ENCODE peak calls at places on chromosomes 3 and 15, in five cellular contexts. B is upper lobe of right lung, W is Peyer's patch, K is vagina, U is tibial nerve. X is an unnamed sample.

GRCh38 chr3:87025636-87026035 is 34.7 kb upstream of the VGLL3 start:
- DNase-seq in B (no peak), W (no peak), K (no peak), U (no peak), X (no peak)

GRCh38 chr3:149501524-149501923 is 27.0 kb downstream of the TM4SF4 start:
- DNase-seq in B (no peak), W (no peak), K (no peak), U (no peak), X (no peak)

GRCh38 chr3:70516081-70516480 is 203.6 kb upstream of the MDFIC2 start:
- DNase-seq in B (no peak), W (no peak), K (no peak), U (no peak), X (no peak)

GRCh38 chr15:42279234-42279723 is 6.0 kb upstream of the TMEM87A start:
- DNase-seq in B (no peak), W (no peak), K (no peak), U (no peak), X (no peak)

GRCh38 chr3:5004319-5005152 is 25.3 kb downstream of the BHLHE40 start:
- DNase-seq in B (no peak), W (no peak), K (no peak), U (no peak), X (no peak)

GRCh38 chr15:29071193-29071906 is 185.6 kb downstream of the APBA2 start:
- DNase-seq in B (peak; percentile 46), W (no peak), K (no peak), U (no peak), X (no peak)

GRCh38 chr3:58722526-58722925 is 56.0 kb upstream of the FAM3D start:
- DNase-seq in B (no peak), W (no peak), K (no peak), U (no peak), X (no peak)

GRCh38 chr3:10404377-10404776 is 83.5 kb upstream of the SEC13 start:
- DNase-seq in B (no peak), W (no peak), K (no peak), U (no peak), X (no peak)

GRCh38 chr15:66999601-67000000 is 65.8 kb upstream of the SMAD3 start:
- DNase-seq in B (no peak), W (no peak), K (no peak), U (no peak), X (no peak)

GRCh38 chr3:100254168-100254777 is 6.5 kb upstream of the TBC1D23 start:
- DNase-seq in B (no peak), W (peak; percentile 40), K (no peak), U (no peak), X (no peak)

GRCh38 chr3:18228060-18228459 is 197.1 kb downstream of the SATB1 start:
- DNase-seq in B (no peak), W (no peak), K (no peak), U (no peak), X (no peak)

GRCh38 chr15:90560229-90560771 is 30.6 kb downstream of the CRTC3 start:
- DNase-seq in B (no peak), W (no peak), K (no peak), U (peak; percentile 32), X (no peak)

GRCh38 chr15:39156636-39157255 is 424.1 kb upstream of the THBS1 start:
- DNase-seq in B (no peak), W (no peak), K (no peak), U (peak; percentile 19), X (no peak)

GRCh38 chr15:101086394-101087171 is 165.3 kb downstream of the CHSY1 start:
- DNase-seq in B (no peak), W (no peak), K (no peak), U (no peak), X (no peak)

GRCh38 chr3:10950476-10951294 is 41.9 kb upstream of the SLC6A1 start:
- DNase-seq in B (no peak), W (no peak), K (no peak), U (no peak), X (no peak)

GRCh38 chr3:147838650-147839049 is 429.5 kb downstream of the ZIC1 start:
- DNase-seq in B (no peak), W (no peak), K (no peak), U (no peak), X (no peak)

GRCh38 chr3:71428841-71429609 is 154.5 kb downstream of the FOXP1 start:
- DNase-seq in B (no peak), W (no peak), K (no peak), U (no peak), X (peak; percentile 79)

GRCh38 chr15:51726302-51727073 is 11.0 kb downstream of the LYSMD2 start:
- DNase-seq in B (no peak), W (no peak), K (no peak), U (no peak), X (no peak)

GRCh38 chr15:36877796-36878744 is 222.3 kb downstream of the MEIS2 start:
- DNase-seq in B (no peak), W (no peak), K (no peak), U (no peak), X (peak; percentile 67)

GRCh38 chr15:98518823-98519561 is 129.3 kb upstream of the IGF1R start:
- DNase-seq in B (no peak), W (no peak), K (no peak), U (no peak), X (no peak)

GRCh38 chr3:133831966-133832801 is 26.6 kb downstream of the SRPRB start:
- DNase-seq in B (no peak), W (no peak), K (peak; percentile 84), U (no peak), X (no peak)

GRCh38 chr3:196144383-196145105 is 62.7 kb upstream of the TFRC start:
- DNase-seq in B (no peak), W (no peak), K (no peak), U (no peak), X (no peak)

GRCh38 chr15:99956022-99956775 is 223.0 kb upstream of the LYSMD4 start:
- DNase-seq in B (no peak), W (no peak), K (peak; percentile 80), U (no peak), X (no peak)

GRCh38 chr3:141556034-141556433 is 69.2 kb downstream of the RASA2 start:
- DNase-seq in B (no peak), W (no peak), K (no peak), U (no peak), X (no peak)

GRCh38 chr3:45547764-45548683 is 46.5 kb upstream of the LIMD1 start:
- DNase-seq in B (no peak), W (no peak), K (no peak), U (no peak), X (no peak)

GRCh38 chr15:47514251-47514652 is 203.1 kb upstream of the SEMA6D start:
- DNase-seq in B (no peak), W (no peak), K (no peak), U (no peak), X (no peak)

GRCh38 chr3:174541708-174542107 is 317.4 kb upstream of the NAALADL2 start:
- DNase-seq in B (no peak), W (no peak), K (no peak), U (no peak), X (no peak)

GRCh38 chr3:50564321-50564720 is 3.2 kb downstream of the C3orf18 start:
- DNase-seq in B (no peak), W (no peak), K (no peak), U (no peak), X (no peak)

GRCh38 chr3:50563867-50564266 is 3.7 kb downstream of the C3orf18 start:
- DNase-seq in B (no peak), W (no peak), K (no peak), U (no peak), X (no peak)

GRCh38 chr3:50567011-50567385 is 549 bp downstream of the C3orf18 start:
- DNase-seq in B (no peak), W (no peak), K (no peak), U (no peak), X (no peak)

GRCh38 chr3:50559702-50560101 is 7.8 kb downstream of the C3orf18 start:
- DNase-seq in B (no peak), W (no peak), K (no peak), U (no peak), X (no peak)

DNA sequence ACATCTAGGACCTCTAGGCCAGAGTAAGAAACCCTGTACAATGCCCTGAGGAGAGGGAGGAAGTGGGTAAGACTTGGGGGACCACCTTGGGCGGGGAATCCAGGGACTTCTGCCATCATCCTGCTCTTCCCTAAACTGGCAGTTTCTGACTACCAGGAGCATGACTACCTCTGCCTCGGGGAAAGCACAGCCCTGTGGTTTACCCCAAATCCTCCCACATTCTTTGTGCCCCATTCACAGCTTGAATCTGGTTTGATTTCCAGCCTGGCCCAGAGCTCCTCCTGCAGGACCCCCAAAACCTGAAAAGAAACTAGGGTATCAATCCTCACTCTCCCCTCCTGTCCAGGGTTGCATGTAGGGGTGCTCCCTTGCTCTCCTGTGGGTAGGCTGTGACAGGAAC is 4.7 kb downstream of the C3orf18 start:
- DNase-seq in B (no peak), W (no peak), K (no peak), U (no peak), X (no peak)
- H3K27ac ChIP-seq in B (no peak overlapping the region), W (no peak overlapping the region), K (no peak overlapping the region), U (no peak overlapping the region), X (no peak overlapping the region)

GRCh38 chr15:92669432-92669831 is 13.9 kb upstream of the FAM174B start:
- DNase-seq in B (no peak), W (no peak), K (no peak), U (no peak), X (no peak)

GRCh38 chr15:92668086-92668485 is 12.5 kb upstream of the FAM174B start:
- DNase-seq in B (no peak), W (no peak), K (peak; percentile 54), U (no peak), X (no peak)

GRCh38 chr15:92668620-92669019 is 13.0 kb upstream of the FAM174B start:
- DNase-seq in B (no peak), W (no peak), K (no peak), U (no peak), X (no peak)

GRCh38 chr15:92666780-92667179 is 11.2 kb upstream of the FAM174B start:
- DNase-seq in B (no peak), W (no peak), K (peak; percentile 84), U (peak; percentile 39), X (peak; percentile 79)

GRCh38 chr15:92667291-92667904 is 11.8 kb upstream of the FAM174B start:
- DNase-seq in B (no peak), W (no peak), K (peak; percentile 84), U (no peak), X (no peak)
- H3K27ac ChIP-seq in B (peak overlapping the region; percentile 56), W (peak overlapping the region; percentile 31), K (peak overlapping the region; percentile 46), U (peak overlapping the region; percentile 18), X (peak overlapping the region; percentile 29)

GRCh38 chr3:7977245-7978103 is 524.1 kb upstream of the LMCD1 start:
- DNase-seq in B (no peak), W (no peak), K (no peak), U (no peak), X (no peak)

GRCh38 chr3:7978104-7978457 is 523.5 kb upstream of the LMCD1 start:
- DNase-seq in B (no peak), W (no peak), K (no peak), U (no peak), X (peak; percentile 74)
- H3K27ac ChIP-seq in B (no peak overlapping the region), W (no peak overlapping the region), K (no peak overlapping the region), U (no peak overlapping the region), X (no peak overlapping the region)

DNA sequence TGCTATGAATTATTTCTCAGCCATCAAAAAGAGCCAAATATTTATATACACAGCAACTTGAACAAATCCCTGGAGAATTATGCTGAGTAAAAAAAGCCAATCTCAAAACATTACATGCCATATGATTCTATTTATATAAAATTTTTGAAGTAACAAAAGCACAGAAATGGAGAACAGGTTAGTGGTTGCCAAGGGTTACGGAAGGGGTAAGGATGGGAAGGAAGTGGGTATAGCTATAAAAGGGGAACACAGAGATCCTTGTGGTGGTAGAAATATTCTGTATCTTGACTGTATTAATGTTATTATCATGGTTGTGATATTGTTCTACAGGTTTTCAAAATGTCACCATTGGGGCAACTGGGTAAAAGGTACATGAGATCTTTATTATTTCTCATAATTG is 62.3 kb upstream of the ASB14 start:
- DNase-seq in B (no peak), W (no peak), K (no peak), U (no peak), X (no peak)
- H3K27ac ChIP-seq in B (no peak overlapping the region), W (no peak overlapping the region), K (no peak overlapping the region), U (no peak overlapping the region), X (no peak overlapping the region)